ENCODE peak calls at places on chromosomes 6 and 20, in ten cellular contexts. G is activated T-cell treated with anti-CD3 and anti-CD28 coated beads, Interleukin-2, amount 50 U/mL, for 1 hour; V is NCI-H2081; J is M059J; C is OCI-M1; H is ACHN; B is activated naive CD4-positive, alpha-beta T cell treated with Interleukin-2 at 50 U/mL for 16 hours; I is stomach; P is CD4-positive, alpha-beta T cell; K is A549. S is an unnamed sample.

GRCh38 chr6:69907981-69908498 is 41.7 kb downstream of the COL19A1 start:
- DNase-seq in G (no peak), V (no peak), J (no peak), C (peak), H (no peak), B (no peak), I (no peak), P (no peak), K (no peak), S (no peak)

GRCh38 chr6:141809901-141810300 is 322.8 kb upstream of the GJE1 start:
- DNase-seq in G (no peak), V (no peak), J (peak), C (no peak), H (no peak), B (no peak), I (no peak), P (no peak), K (no peak), S (no peak)

GRCh38 chr6:4901256-4902061 is 102.4 kb downstream of the RPP40 start:
- DNase-seq in G (no peak), V (no peak), J (no peak), C (no peak), H (no peak), B (no peak), I (no peak), P (no peak), K (no peak), S (peak)

GRCh38 chr20:32445539-32446273 is 87.6 kb downstream of the ASXL1 start:
- DNase-seq in G (no peak), V (no peak), J (no peak), C (no peak), H (no peak), B (no peak), I (peak), P (no peak), K (no peak), S (peak)

GRCh38 chr6:166046232-166046631 is 121.4 kb downstream of the TBXT start:
- DNase-seq in G (no peak), V (no peak), J (peak), C (no peak), H (peak), B (no peak), I (no peak), P (no peak), K (peak), S (no peak)

GRCh38 chr20:51489611-51490010 is 52.9 kb downstream of the NFATC2 start:
- DNase-seq in G (no peak), V (no peak), J (no peak), C (no peak), H (no peak), B (no peak), I (no peak), P (no peak), K (no peak), S (no peak)

GRCh38 chr6:157210954-157211353 is 112.4 kb downstream of the TMEM242 start:
- DNase-seq in G (no peak), V (no peak), J (no peak), C (no peak), H (no peak), B (no peak), I (no peak), P (no peak), K (no peak), S (no peak)

GRCh38 chr6:2021713-2022125 is 223.7 kb downstream of the GMDS start:
- DNase-seq in G (no peak), V (peak), J (peak), C (peak), H (no peak), B (no peak), I (peak), P (no peak), K (no peak), S (peak)

GRCh38 chr20:35303735-35304431 is 11.7 kb upstream of the FAM83C start:
- DNase-seq in G (peak), V (peak), J (peak), C (peak), H (peak), B (peak), I (peak), P (peak), K (peak), S (peak)

GRCh38 chr6:141483561-141484061 is 649.1 kb upstream of the GJE1 start:
- DNase-seq in G (peak), V (peak), J (peak), C (peak), H (peak), B (peak), I (no peak), P (peak), K (peak), S (peak)

GRCh38 chr20:32570401-32571190 is 14.5 kb downstream of the NOL4L start:
- DNase-seq in G (no peak), V (no peak), J (peak), C (peak), H (no peak), B (no peak), I (no peak), P (no peak), K (no peak), S (peak)

GRCh38 chr20:25177890-25178321 is 17.6 kb upstream of the ENTPD6 start:
- DNase-seq in G (no peak), V (peak), J (peak), C (no peak), H (no peak), B (no peak), I (peak), P (no peak), K (no peak), S (no peak)

GRCh38 chr6:71299541-71300470 is 11.2 kb downstream of the OGFRL1 start:
- DNase-seq in G (no peak), V (no peak), J (peak), C (no peak), H (no peak), B (no peak), I (no peak), P (no peak), K (no peak), S (no peak)

GRCh38 chr6:106334646-106335448 is 9.3 kb upstream of the ATG5 start:
- DNase-seq in G (peak), V (peak), J (peak), C (peak), H (peak), B (peak), I (peak), P (peak), K (peak), S (peak)

GRCh38 chr6:80548496-80548895 is 442.0 kb downstream of the BCKDHB start:
- DNase-seq in G (no peak), V (no peak), J (no peak), C (peak), H (no peak), B (no peak), I (no peak), P (no peak), K (no peak), S (no peak)

GRCh38 chr20:19688031-19688806 is 69.8 kb upstream of the RIN2 start:
- DNase-seq in G (no peak), V (no peak), J (peak), C (no peak), H (peak), B (no peak), I (peak), P (no peak), K (peak), S (no peak)

GRCh38 chr20:34834459-34834893 is 9.0 kb upstream of the NCOA6 start:
- DNase-seq in G (peak), V (peak), J (peak), C (peak), H (peak), B (no peak), I (no peak), P (no peak), K (peak), S (peak)

GRCh38 chr6:55886185-55886836 is 10.9 kb upstream of the BMP5 start:
- DNase-seq in G (no peak), V (no peak), J (peak), C (peak), H (peak), B (no peak), I (no peak), P (no peak), K (no peak), S (peak)

GRCh38 chr6:25882066-25882496 is 8.0 kb upstream of the SLC17A3 start:
- DNase-seq in G (peak), V (no peak), J (peak), C (no peak), H (no peak), B (peak), I (peak), P (peak), K (peak), S (no peak)

GRCh38 chr20:3670945-3671344 is 7.7 kb upstream of the GFRA4 start:
- DNase-seq in G (no peak), V (no peak), J (no peak), C (no peak), H (no peak), B (no peak), I (no peak), P (no peak), K (no peak), S (no peak)

GRCh38 chr6:11288065-11288464 is 55.6 kb upstream of the NEDD9 start:
- DNase-seq in G (no peak), V (no peak), J (no peak), C (no peak), H (no peak), B (no peak), I (peak), P (no peak), K (no peak), S (no peak)

GRCh38 chr6:110542311-110543024 is 66.1 kb upstream of the SLC22A16 start:
- DNase-seq in G (no peak), V (no peak), J (peak), C (no peak), H (no peak), B (no peak), I (no peak), P (no peak), K (no peak), S (no peak)

GRCh38 chr20:38790210-38791053 is 15.1 kb upstream of the PPP1R16B start:
- DNase-seq in G (peak), V (peak), J (peak), C (peak), H (peak), B (no peak), I (no peak), P (no peak), K (peak), S (peak)

GRCh38 chr6:89745728-89746127 is 73.9 kb downstream of the MDN1 start:
- DNase-seq in G (no peak), V (no peak), J (no peak), C (no peak), H (no peak), B (no peak), I (no peak), P (no peak), K (no peak), S (no peak)

GRCh38 chr6:35305117-35305516 is 7.5 kb downstream of the DEF6 start:
- DNase-seq in G (no peak), V (no peak), J (no peak), C (peak), H (no peak), B (peak), I (no peak), P (peak), K (peak), S (no peak)

GRCh38 chr6:88599561-88599960 is 363.9 kb downstream of the RNGTT start:
- DNase-seq in G (no peak), V (no peak), J (no peak), C (no peak), H (no peak), B (no peak), I (no peak), P (no peak), K (no peak), S (peak)

GRCh38 chr6:3194535-3195376 is 32.7 kb downstream of the TUBB2B start:
- DNase-seq in G (no peak), V (peak), J (peak), C (no peak), H (no peak), B (no peak), I (no peak), P (no peak), K (no peak), S (no peak)

GRCh38 chr20:54345301-54345724 is 130.1 kb upstream of the DOK5 start:
- DNase-seq in G (no peak), V (no peak), J (peak), C (no peak), H (peak), B (no peak), I (no peak), P (no peak), K (peak), S (no peak)

GRCh38 chr6:142914371-142914770 is 30.6 kb downstream of the HIVEP2 start:
- DNase-seq in G (no peak), V (no peak), J (no peak), C (no peak), H (no peak), B (no peak), I (no peak), P (no peak), K (no peak), S (no peak)